ENCODE peak calls at places on chromosomes 13 and 19, in seven cellular contexts. G, R, Q, E, Y, F and W are unnamed samples.

GRCh38 chr13:98504371-98504963 is 72.4 kb downstream of the STK24 start:
- DNase-seq in G (no peak), R (no peak), Q (no peak), E (no peak), Y (no peak), F (no peak), W (no peak)

GRCh38 chr13:39132286-39132685 is 94.0 kb downstream of the NHLRC3 start:
- DNase-seq in G (no peak), R (no peak), Q (no peak), E (no peak), Y (no peak), F (no peak), W (no peak)

GRCh38 chr19:5891938-5892771 is 11.4 kb downstream of the NDUFA11 start:
- DNase-seq in G (peak; percentile 58), R (peak; percentile 66), Q (no peak), E (no peak), Y (peak; percentile 33), F (no peak), W (no peak)

GRCh38 chr19:15248648-15249559 is 16.7 kb upstream of the EPHX3 start:
- DNase-seq in G (peak; percentile 74), R (no peak), Q (no peak), E (peak; percentile 2), Y (peak; percentile 76), F (peak; percentile 48), W (no peak)

GRCh38 chr19:14363203-14364097 is 17.8 kb upstream of the ADGRE5 start:
- DNase-seq in G (peak; percentile 75), R (peak; percentile 94), Q (peak; percentile 72), E (no peak), Y (peak; percentile 50), F (peak; percentile 41), W (peak; percentile 90)

GRCh38 chr13:100443278-100443997 is 145.2 kb downstream of the GGACT start:
- DNase-seq in G (no peak), R (no peak), Q (no peak), E (no peak), Y (no peak), F (no peak), W (no peak)

GRCh38 chr19:30778961-30779690 is 406.9 kb downstream of the ZNF536 start:
- DNase-seq in G (no peak), R (no peak), Q (no peak), E (no peak), Y (no peak), F (no peak), W (no peak)

GRCh38 chr13:51674276-51674675 is 90.0 kb downstream of the WDFY2 start:
- DNase-seq in G (peak; percentile 53), R (peak; percentile 65), Q (peak; percentile 74), E (no peak), Y (peak; percentile 89), F (peak; percentile 90), W (no peak)

GRCh38 chr19:17671906-17672305 is 16.2 kb downstream of the UNC13A start:
- DNase-seq in G (no peak), R (peak; percentile 87), Q (no peak), E (no peak), Y (no peak), F (no peak), W (no peak)

GRCh38 chr13:51241720-51242119 is 19.5 kb downstream of the FAM124A start:
- DNase-seq in G (peak; percentile 19), R (no peak), Q (no peak), E (no peak), Y (no peak), F (peak; percentile 39), W (no peak)

GRCh38 chr13:61908906-61909305 is 493.3 kb upstream of the PCDH20 start:
- DNase-seq in G (no peak), R (peak; percentile 54), Q (no peak), E (no peak), Y (no peak), F (no peak), W (no peak)

GRCh38 chr13:110108348-110109139 is 198.4 kb downstream of the COL4A1 start:
- DNase-seq in G (peak; percentile 59), R (peak; percentile 70), Q (no peak), E (no peak), Y (peak; percentile 76), F (peak; percentile 74), W (no peak)

GRCh38 chr13:44231786-44232516 is 141.7 kb upstream of the SERP2 start:
- DNase-seq in G (peak; percentile 76), R (peak; percentile 77), Q (peak; percentile 74), E (no peak), Y (peak; percentile 82), F (peak; percentile 83), W (no peak)

GRCh38 chr13:25286308-25286968 is 850 bp downstream of the MTMR6 start:
- DNase-seq in G (peak; percentile 44), R (peak; percentile 36), Q (no peak), E (no peak), Y (no peak), F (no peak), W (no peak)

GRCh38 chr19:15463865-15464371 is 426 bp downstream of the RASAL3 start:
- DNase-seq in G (peak; percentile 64), R (peak; percentile 59), Q (peak; percentile 63), E (no peak), Y (peak; percentile 51), F (no peak), W (peak; percentile 95)

GRCh38 chr13:98970293-98970692 is 7.6 kb downstream of the DOCK9 start:
- DNase-seq in G (no peak), R (no peak), Q (no peak), E (no peak), Y (no peak), F (no peak), W (no peak)

DNA sequence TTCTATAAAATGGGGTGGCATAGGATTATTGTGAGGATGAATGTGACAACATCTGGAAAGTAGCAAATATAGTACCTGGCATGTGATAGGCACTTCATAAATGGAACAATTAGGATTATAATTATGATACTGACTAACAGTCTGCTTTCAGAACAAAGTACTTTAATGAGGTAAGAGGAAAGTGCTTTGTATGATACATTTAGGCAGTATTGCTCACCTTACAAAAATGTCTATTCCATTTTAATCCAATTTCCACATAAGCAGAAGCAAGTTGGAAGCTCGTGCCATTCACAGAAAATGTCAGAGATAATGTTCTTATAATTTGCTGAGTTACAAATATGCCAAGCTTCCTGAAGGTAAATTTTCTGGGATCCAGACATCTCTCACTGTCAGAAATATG is 16.9 kb upstream of the HTR2A start:
- DNase-seq in G (no peak), R (no peak), Q (no peak), E (no peak), Y (no peak), F (no peak), W (no peak)
- TF ChIP-seq POLR2AphosphoS5 in G (no peak), R (no peak), Q (no peak), E (no peak), Y (no peak), F (no peak), W (no peak)

GRCh38 chr13:71797487-71797886 is 69.5 kb downstream of the DACH1 start:
- DNase-seq in G (no peak), R (no peak), Q (no peak), E (no peak), Y (no peak), F (no peak), W (no peak)
- H3K4me3 ChIP-seq in G (no peak overlapping the region), R (no peak overlapping the region), Q (no peak overlapping the region), E (no peak overlapping the region), Y (no peak overlapping the region), F (no peak overlapping the region), W (no peak overlapping the region)

GRCh38 chr13:111115841-111116500 is 861 bp downstream of the ARHGEF7 start:
- DNase-seq in G (peak; percentile 29), R (peak; percentile 52), Q (peak; percentile 81), E (no peak), Y (no peak), F (no peak), W (no peak)
- H3K27me3 ChIP-seq in G (peaks cover 78% of the 10 kb centered on the region), R (peaks cover 63% of the 10 kb centered on the region), Q (peaks cover 65% of the 10 kb centered on the region), E (peaks cover 15% of the 10 kb centered on the region), Y (peaks cover 36% of the 10 kb centered on the region), F (peaks cover 62% of the 10 kb centered on the region), W (peaks cover 23% of the 10 kb centered on the region)

DNA sequence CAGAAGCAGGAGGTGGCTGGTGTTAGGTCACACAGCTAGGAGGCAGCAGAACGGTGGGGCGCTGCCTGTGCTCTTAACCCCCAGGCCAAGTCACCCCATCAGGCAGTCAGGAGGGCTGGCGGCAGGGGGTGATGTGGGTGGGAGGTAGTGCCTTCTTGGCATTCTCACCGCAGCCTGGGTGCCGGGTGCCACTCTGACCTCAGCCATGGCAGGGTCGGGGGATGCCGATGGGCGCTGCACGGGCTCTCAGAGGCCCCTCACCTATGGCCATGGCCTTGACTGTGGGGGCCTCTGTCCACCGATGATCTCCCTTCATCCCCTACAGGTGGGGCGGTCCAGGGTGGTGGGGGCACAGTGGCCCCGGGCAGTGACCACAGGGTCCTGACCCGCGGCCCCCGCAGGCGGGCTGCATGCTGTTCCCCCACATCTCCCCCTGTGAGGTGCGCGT is 5.6 kb downstream of the PTOV1 start:
- DNase-seq in G (no peak), R (no peak), Q (peak; percentile 64), E (no peak), Y (no peak), F (no peak), W (no peak)
- TF ChIP-seq POLR2AphosphoS5 in G (no peak), R (no peak), Q (no peak), E (no peak), Y (no peak), F (no peak), W (peak; percentile 5)

GRCh38 chr19:44658069-44658727 is 13.1 kb upstream of the CEACAM19 start:
- DNase-seq in G (no peak), R (no peak), Q (no peak), E (no peak), Y (no peak), F (no peak), W (no peak)

GRCh38 chr19:44653343-44653742 is 9.6 kb downstream of the PVR start:
- DNase-seq in G (no peak), R (no peak), Q (no peak), E (no peak), Y (no peak), F (no peak), W (no peak)

GRCh38 chr19:44649578-44650145 is 6.0 kb downstream of the PVR start:
- DNase-seq in G (no peak), R (no peak), Q (no peak), E (no peak), Y (no peak), F (no peak), W (peak; percentile 37)

GRCh38 chr19:44657211-44657921 is 13.7 kb downstream of the PVR start:
- DNase-seq in G (peak; percentile 63), R (peak; percentile 90), Q (peak; percentile 73), E (no peak), Y (peak; percentile 71), F (peak; percentile 23), W (peak; percentile 88)

DNA sequence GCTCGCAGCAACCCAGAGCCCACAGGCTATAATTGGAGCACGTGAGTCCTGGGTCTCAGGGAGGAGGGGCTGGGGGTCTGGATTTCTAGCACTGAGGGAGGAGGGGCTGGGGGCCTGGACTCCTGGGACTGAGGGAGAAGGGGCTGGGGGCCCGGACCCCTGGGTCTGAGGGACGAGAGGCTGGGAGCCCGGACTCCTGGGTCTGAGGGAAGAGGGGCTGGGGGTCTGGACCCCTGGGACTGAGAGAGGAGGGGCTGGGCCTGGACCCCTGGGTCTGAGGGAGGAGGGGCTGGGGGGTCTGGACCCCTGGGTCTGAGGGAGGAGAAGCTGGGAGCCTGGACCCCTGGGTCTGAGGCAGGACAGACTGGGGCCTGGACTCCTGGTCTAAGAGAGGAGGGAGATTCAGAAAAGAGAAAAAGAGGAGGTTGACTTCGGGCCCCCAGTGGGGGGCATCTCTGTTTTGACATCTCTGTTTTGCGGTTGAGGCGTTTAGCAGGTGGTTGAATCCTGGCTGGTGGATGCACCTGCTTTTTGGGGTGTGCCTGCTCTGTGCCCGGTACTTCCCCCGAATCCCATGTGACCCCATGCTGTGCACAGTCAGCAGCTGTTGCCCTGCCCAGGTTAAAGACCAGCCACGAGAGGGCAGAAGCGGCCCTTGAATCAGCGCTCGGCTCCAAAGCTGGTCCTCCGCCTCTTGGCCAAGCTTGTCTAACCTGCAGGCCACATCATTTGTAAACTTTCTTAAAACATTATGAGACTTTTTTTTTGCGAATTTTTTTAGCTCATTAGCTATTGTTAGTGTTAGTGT is 10.5 kb downstream of the PVR start:
- DNase-seq in G (peak; percentile 81), R (peak; percentile 82), Q (peak; percentile 73), E (no peak), Y (peak; percentile 82), F (peak; percentile 50), W (peak; percentile 95)
- H3K4me3 ChIP-seq in G (no peak overlapping the region), R (no peak overlapping the region), Q (no peak overlapping the region), E (no peak overlapping the region), Y (no peak overlapping the region), F (no peak overlapping the region), W (no peak overlapping the region)